ENCODE peak calls at places on chromosome 12, in seven cellular contexts. S, Y, Z, H, M, E and C are unnamed samples.

GRCh38 chr12:69052613-69053408 is 119.8 kb upstream of the CPM start:
- DNase-seq in S (no peak), Y (peak), Z (no peak), H (peak), M (no peak), E (no peak), C (peak)

GRCh38 chr12:92338671-92339070 is 193.0 kb upstream of the BTG1 start:
- DNase-seq in S (no peak), Y (no peak), Z (no peak), H (no peak), M (no peak), E (no peak), C (no peak)

GRCh38 chr12:27981874-27982273 is 9.3 kb upstream of the PTHLH start:
- DNase-seq in S (no peak), Y (no peak), Z (no peak), H (no peak), M (no peak), E (no peak), C (no peak)

GRCh38 chr12:67222302-67222701 is 46.9 kb upstream of the CAND1 start:
- DNase-seq in S (peak), Y (no peak), Z (no peak), H (no peak), M (no peak), E (no peak), C (no peak)

GRCh38 chr12:38761111-38761510 is 144.3 kb downstream of the CPNE8 start:
- DNase-seq in S (no peak), Y (no peak), Z (no peak), H (no peak), M (no peak), E (no peak), C (no peak)

GRCh38 chr12:33828326-33828725 is 194.0 kb upstream of the ALG10 start:
- DNase-seq in S (no peak), Y (no peak), Z (no peak), H (no peak), M (no peak), E (no peak), C (no peak)

GRCh38 chr12:1777798-1778197 is 42.6 kb upstream of the LRTM2 start:
- DNase-seq in S (no peak), Y (no peak), Z (no peak), H (peak), M (no peak), E (no peak), C (peak)

GRCh38 chr12:11621797-11622423 is 27.6 kb upstream of the ETV6 start:
- DNase-seq in S (no peak), Y (no peak), Z (no peak), H (no peak), M (peak), E (no peak), C (no peak)

GRCh38 chr12:64968989-64969819 is 144.8 kb downstream of the TBC1D30 start:
- DNase-seq in S (no peak), Y (no peak), Z (no peak), H (peak), M (no peak), E (no peak), C (peak)

GRCh38 chr12:56122637-56123036 is 4.6 kb downstream of the ZC3H10 start:
- DNase-seq in S (no peak), Y (no peak), Z (no peak), H (no peak), M (no peak), E (no peak), C (no peak)

GRCh38 chr12:57058454-57058853 is 8.5 kb upstream of the MYO1A start:
- DNase-seq in S (no peak), Y (no peak), Z (no peak), H (no peak), M (no peak), E (no peak), C (no peak)

GRCh38 chr12:123973552-123974341 is 732 bp downstream of the ZNF664 start:
- DNase-seq in S (peak), Y (peak), Z (no peak), H (peak), M (peak), E (peak), C (no peak)

GRCh38 chr12:110508071-110508586 is 6.0 kb downstream of the RAD9B start:
- DNase-seq in S (no peak), Y (no peak), Z (no peak), H (no peak), M (no peak), E (no peak), C (no peak)

GRCh38 chr12:5898874-5899273 is 46.2 kb downstream of the ANO2 start:
- DNase-seq in S (no peak), Y (no peak), Z (no peak), H (no peak), M (no peak), E (no peak), C (no peak)

GRCh38 chr12:48813464-48814312 is 4.6 kb upstream of the CACNB3 start:
- DNase-seq in S (peak), Y (no peak), Z (no peak), H (no peak), M (no peak), E (no peak), C (no peak)

GRCh38 chr12:132489078-132489601 is 811 bp upstream of the FBRSL1 start:
- DNase-seq in S (no peak), Y (peak), Z (no peak), H (no peak), M (peak), E (peak), C (no peak)

GRCh38 chr12:47071241-47071852 is 8.1 kb upstream of the PCED1B start:
- DNase-seq in S (no peak), Y (no peak), Z (no peak), H (no peak), M (no peak), E (no peak), C (no peak)

GRCh38 chr12:111444314-111444705 is 38.6 kb downstream of the SH2B3 start:
- DNase-seq in S (no peak), Y (no peak), Z (no peak), H (no peak), M (no peak), E (no peak), C (no peak)

GRCh38 chr12:59710004-59710628 is 114.3 kb downstream of the SLC16A7 start:
- DNase-seq in S (no peak), Y (no peak), Z (no peak), H (no peak), M (no peak), E (no peak), C (no peak)

GRCh38 chr12:64796205-64796845 is 28.1 kb upstream of the TBC1D30 start:
- DNase-seq in S (peak), Y (no peak), Z (no peak), H (peak), M (peak), E (no peak), C (peak)

GRCh38 chr12:123705935-123706334 is 6.2 kb upstream of the ATP6V0A2 start:
- DNase-seq in S (no peak), Y (no peak), Z (no peak), H (no peak), M (no peak), E (no peak), C (no peak)

GRCh38 chr12:12384601-12385321 is 27.9 kb downstream of the BORCS5 start:
- DNase-seq in S (no peak), Y (peak), Z (no peak), H (no peak), M (no peak), E (no peak), C (no peak)

GRCh38 chr12:49947593-49948226 is 2.8 kb upstream of the AQP2 start:
- DNase-seq in S (peak), Y (no peak), Z (no peak), H (no peak), M (no peak), E (no peak), C (no peak)

GRCh38 chr12:56462565-56462964 is 5.8 kb upstream of the SPRYD4 start:
- DNase-seq in S (no peak), Y (no peak), Z (no peak), H (no peak), M (no peak), E (no peak), C (no peak)

GRCh38 chr12:18580286-18580685 is 157.5 kb downstream of the PLCZ1 start:
- DNase-seq in S (no peak), Y (no peak), Z (no peak), H (no peak), M (no peak), E (no peak), C (no peak)

GRCh38 chr12:130832561-130833209 is 6.4 kb downstream of the STX2 start:
- DNase-seq in S (no peak), Y (no peak), Z (no peak), H (peak), M (no peak), E (peak), C (peak)

GRCh38 chr12:88946377-88946997 is 366.2 kb upstream of the KITLG start:
- DNase-seq in S (no peak), Y (no peak), Z (no peak), H (no peak), M (no peak), E (no peak), C (peak)

GRCh38 chr12:103308396-103308795 is 187.4 kb downstream of the C12orf42 start:
- DNase-seq in S (no peak), Y (no peak), Z (no peak), H (no peak), M (no peak), E (no peak), C (no peak)

GRCh38 chr12:28708918-28709371 is 440.1 kb upstream of the FAR2 start:
- DNase-seq in S (no peak), Y (no peak), Z (no peak), H (no peak), M (no peak), E (no peak), C (peak)

GRCh38 chr12:12442548-12443071 is 85.7 kb downstream of the BORCS5 start:
- DNase-seq in S (peak), Y (no peak), Z (no peak), H (no peak), M (no peak), E (no peak), C (no peak)

GRCh38 chr12:5473076-5473475 is 41.2 kb downstream of the NTF3 start:
- DNase-seq in S (no peak), Y (no peak), Z (no peak), H (no peak), M (no peak), E (no peak), C (no peak)

GRCh38 chr12:12716151-12716844 is 870 bp upstream of the CDKN1B start:
- DNase-seq in S (peak), Y (no peak), Z (no peak), H (no peak), M (no peak), E (no peak), C (no peak)

GRCh38 chr12:106188249-106188648 is 49.5 kb upstream of the NUAK1 start:
- DNase-seq in S (no peak), Y (no peak), Z (no peak), H (no peak), M (no peak), E (no peak), C (no peak)

GRCh38 chr12:113424915-113425823 is 3.0 kb downstream of the SDSL start:
- DNase-seq in S (peak), Y (peak), Z (no peak), H (peak), M (peak), E (peak), C (no peak)

GRCh38 chr12:46450279-46450748 is 77.7 kb upstream of the SLC38A2 start:
- DNase-seq in S (no peak), Y (no peak), Z (no peak), H (no peak), M (no peak), E (peak), C (no peak)

GRCh38 chr12:19412844-19413243 is 26.4 kb upstream of the AEBP2 start:
- DNase-seq in S (no peak), Y (no peak), Z (no peak), H (no peak), M (no peak), E (peak), C (no peak)

GRCh38 chr12:7142809-7143465 is 12.8 kb downstream of the CLSTN3 start:
- DNase-seq in S (no peak), Y (no peak), Z (no peak), H (no peak), M (no peak), E (no peak), C (no peak)

GRCh38 chr12:64137117-64137516 is 85.0 kb downstream of the KICS2 start:
- DNase-seq in S (no peak), Y (no peak), Z (no peak), H (no peak), M (no peak), E (no peak), C (no peak)

GRCh38 chr12:109567296-109567695 is 6.0 kb downstream of the MMAB start:
- DNase-seq in S (no peak), Y (no peak), Z (no peak), H (no peak), M (no peak), E (no peak), C (no peak)